ENCODE peak calls at places on chromosome 21, in ten cellular contexts. G, S, K, N, B, T, J, O, I and C are unnamed samples.

GRCh38 chr21:31873275-31873695 is 465 bp downstream of the HUNK start:
- DNase-seq in O (no peak), S (no peak), K (no peak), B (no peak), G (no peak), J (no peak), N (no peak), T (no peak), I (no peak), C (no peak)

GRCh38 chr21:32978346-32979270 is 47.1 kb upstream of the OLIG2 start:
- DNase-seq in B (no peak), G (no peak), T (no peak), K (no peak), J (no peak), S (no peak), I (no peak), O (no peak), N (no peak), C (no peak)

GRCh38 chr21:32300117-32300681 is 1.5 kb downstream of the MRAP start:
- DNase-seq in I (no peak), J (no peak), B (no peak), O (no peak), N (no peak), S (no peak), T (no peak), K (no peak), G (no peak), C (no peak)

GRCh38 chr21:45971487-45972352 is 9.8 kb upstream of the COL6A1 start:
- DNase-seq in J (peak), T (no peak), O (no peak), N (no peak), S (peak), I (no peak), G (no peak), B (peak), K (peak), C (no peak)

GRCh38 chr21:36701912-36702621 is 3.2 kb downstream of the SIM2 start:
- DNase-seq in T (no peak), K (no peak), N (no peak), G (no peak), J (no peak), S (peak), I (no peak), B (no peak), O (no peak), C (no peak)

GRCh38 chr21:39657091-39657689 is 44.5 kb downstream of the B3GALT5 start:
- DNase-seq in O (peak), N (no peak), K (no peak), B (no peak), G (no peak), T (no peak), I (no peak), S (no peak), J (no peak), C (no peak)

GRCh38 chr21:29436143-29436542 is 137.4 kb downstream of the BACH1 start:
- DNase-seq in J (no peak), S (no peak), I (peak), O (no peak), K (peak), B (no peak), T (no peak), N (no peak), G (no peak), C (no peak)

GRCh38 chr21:14740692-14741091 is 194.6 kb upstream of the SAMSN1 start:
- DNase-seq in J (no peak), T (no peak), B (no peak), G (no peak), I (no peak), O (no peak), S (no peak), K (peak), N (no peak), C (no peak)

GRCh38 chr21:32727728-32728454 is at the start of gene SYNJ1:
- DNase-seq in N (peak), G (peak), I (peak), K (peak), S (peak), O (peak), B (peak), J (peak), T (peak), C (peak)

GRCh38 chr21:36966066-36966845 is at the start of gene HLCS:
- DNase-seq in T (peak), J (no peak), O (peak), G (peak), K (peak), S (peak), B (peak), N (peak), I (peak), C (no peak)

GRCh38 chr21:36914244-36915013 is 52.0 kb downstream of the HLCS start:
- DNase-seq in G (no peak), T (no peak), I (no peak), O (no peak), S (no peak), K (no peak), B (no peak), N (no peak), J (no peak), C (no peak)

GRCh38 chr21:45091540-45092322 is 17.4 kb downstream of the ADARB1 start:
- DNase-seq in G (no peak), T (no peak), I (no peak), J (no peak), S (peak), B (no peak), O (no peak), K (no peak), N (no peak), C (no peak)

GRCh38 chr21:33984021-33984481 is 68.4 kb upstream of the ATP5PO start:
- DNase-seq in J (no peak), T (no peak), S (no peak), O (no peak), N (no peak), G (no peak), K (no peak), B (no peak), I (no peak), C (no peak)

GRCh38 chr21:38725196-38726157 is 80.3 kb upstream of the ETS2 start:
- DNase-seq in T (no peak), N (no peak), S (no peak), J (no peak), G (no peak), K (no peak), B (no peak), I (no peak), O (no peak), C (no peak)

GRCh38 chr21:32112194-32112593 is 166.7 kb downstream of the MIS18A start:
- DNase-seq in J (no peak), I (no peak), K (no peak), S (no peak), T (no peak), G (no peak), N (no peak), O (no peak), B (no peak), C (no peak)

GRCh38 chr21:26070121-26070520 is 100.4 kb downstream of the APP start:
- DNase-seq in J (no peak), O (no peak), T (no peak), G (no peak), I (no peak), K (no peak), N (no peak), S (no peak), B (no peak), C (no peak)

GRCh38 chr21:32340863-32341848 is 42.5 kb downstream of the MRAP start:
- DNase-seq in T (no peak), O (no peak), B (no peak), N (no peak), I (no peak), S (no peak), J (no peak), K (no peak), G (no peak), C (no peak)

GRCh38 chr21:45540601-45540970 is 1.7 kb downstream of the SLC19A1 start:
- DNase-seq in N (no peak), S (no peak), K (no peak), B (no peak), G (no peak), O (no peak), I (no peak), J (no peak), T (no peak), C (peak)

GRCh38 chr21:34965200-34966174 is 83.6 kb downstream of the RUNX1 start:
- DNase-seq in T (no peak), O (no peak), K (peak), I (no peak), G (no peak), N (no peak), B (peak), J (no peak), S (peak), C (no peak)

GRCh38 chr21:17494051-17494450 is 18.8 kb upstream of the CXADR start:
- DNase-seq in J (no peak), S (no peak), I (no peak), B (no peak), O (no peak), K (no peak), G (no peak), N (no peak), T (no peak), C (no peak)

GRCh38 chr21:36337099-36337509 is 17.1 kb downstream of the MORC3 start:
- DNase-seq in I (no peak), K (peak), B (peak), J (no peak), O (peak), N (no peak), S (peak), G (no peak), T (no peak), C (no peak)

GRCh38 chr21:46063227-46063626 is 34.7 kb upstream of the COL6A2 start:
- DNase-seq in G (no peak), K (peak), J (no peak), B (no peak), O (peak), N (no peak), I (no peak), S (no peak), T (no peak), C (no peak)

GRCh38 chr21:42089093-42089631 is 18.0 kb downstream of the UMODL1 start:
- DNase-seq in N (no peak), G (no peak), B (no peak), S (no peak), O (no peak), T (no peak), I (no peak), K (no peak), J (no peak), C (no peak)

GRCh38 chr21:41786521-41786987 is 19.7 kb upstream of the RIPK4 start:
- DNase-seq in K (no peak), T (no peak), B (peak), S (peak), J (peak), G (no peak), O (peak), N (no peak), I (no peak), C (no peak)

GRCh38 chr21:28771790-28772501 is 220.7 kb downstream of the LTN1 start:
- DNase-seq in O (peak), N (no peak), T (no peak), G (no peak), I (no peak), J (peak), B (peak), K (peak), S (peak), C (peak)

GRCh38 chr21:23936224-23936623 is 1671.1 kb downstream of the MRPL39 start:
- DNase-seq in N (no peak), O (no peak), K (peak), B (no peak), J (no peak), G (no peak), I (no peak), T (no peak), S (peak), C (no peak)

GRCh38 chr21:44267655-44268142 is 6.0 kb upstream of the DNMT3L start:
- DNase-seq in N (no peak), J (no peak), K (peak), T (no peak), S (no peak), O (no peak), I (no peak), B (no peak), G (no peak), C (no peak)

GRCh38 chr21:29271927-29272333 is 26.8 kb upstream of the BACH1 start:
- DNase-seq in O (no peak), K (no peak), N (no peak), B (no peak), T (no peak), J (no peak), S (no peak), I (no peak), G (no peak), C (no peak)

GRCh38 chr21:44092201-44092600 is 15.0 kb upstream of the PWP2 start:
- DNase-seq in N (no peak), J (no peak), G (no peak), I (no peak), K (no peak), T (no peak), B (no peak), O (no peak), S (no peak), C (peak)